ENCODE peak calls at places on chromosomes 5 and 9, in four cellular contexts. O, G, H and D are unnamed samples.

GRCh38 chr9:6764570-6765334 is 7.0 kb downstream of the KDM4C start:
- DNase-seq in O (no peak), G (no peak), H (no peak), D (no peak)

GRCh38 chr9:38106488-38106887 is 37.5 kb upstream of the SHB start:
- DNase-seq in O (no peak), G (no peak), H (no peak), D (no peak)

GRCh38 chr5:38780316-38780715 is 65.5 kb upstream of the OSMR start:
- DNase-seq in O (no peak), G (no peak), H (no peak), D (no peak)

GRCh38 chr5:1386274-1386717 is 41.4 kb upstream of the CLPTM1L start:
- DNase-seq in O (peak; percentile 93), G (peak; percentile 36), H (peak; percentile 78), D (no peak)

GRCh38 chr5:28714887-28715286 is 1676.5 kb upstream of the CDH9 start:
- DNase-seq in O (no peak), G (no peak), H (no peak), D (no peak)

GRCh38 chr9:37429441-37430285 is 7.2 kb downstream of the GRHPR start:
- DNase-seq in O (no peak), G (no peak), H (no peak), D (no peak)

GRCh38 chr5:27387535-27388073 is 349.2 kb upstream of the CDH9 start:
- DNase-seq in O (no peak), G (no peak), H (no peak), D (no peak)

GRCh38 chr5:37043693-37044092 is 167.1 kb downstream of the NIPBL start:
- DNase-seq in O (no peak), G (no peak), H (no peak), D (no peak)

GRCh38 chr5:179343902-179344300 is 1.4 kb downstream of the ADAMTS2 start:
- DNase-seq in O (peak; percentile 78), G (peak; percentile 64), H (no peak), D (no peak)
- TF ChIP-seq CTCF in O (peak; percentile 70), G (peak; percentile 56), H (peak; percentile 41), D (no peak)

GRCh38 chr9:133075925-133076324 is 14.1 kb downstream of the CEL start:
- DNase-seq in O (no peak), G (no peak), H (peak; percentile 54), D (no peak)

GRCh38 chr9:133073264-133074000 is 11.7 kb downstream of the CEL start:
- DNase-seq in O (no peak), G (no peak), H (no peak), D (no peak)

GRCh38 chr9:133071484-133072150 is 9.8 kb downstream of the CEL start:
- DNase-seq in O (no peak), G (no peak), H (no peak), D (no peak)

GRCh38 chr9:133078486-133078885 is 16.7 kb downstream of the CEL start:
- DNase-seq in O (no peak), G (no peak), H (no peak), D (no peak)

DNA sequence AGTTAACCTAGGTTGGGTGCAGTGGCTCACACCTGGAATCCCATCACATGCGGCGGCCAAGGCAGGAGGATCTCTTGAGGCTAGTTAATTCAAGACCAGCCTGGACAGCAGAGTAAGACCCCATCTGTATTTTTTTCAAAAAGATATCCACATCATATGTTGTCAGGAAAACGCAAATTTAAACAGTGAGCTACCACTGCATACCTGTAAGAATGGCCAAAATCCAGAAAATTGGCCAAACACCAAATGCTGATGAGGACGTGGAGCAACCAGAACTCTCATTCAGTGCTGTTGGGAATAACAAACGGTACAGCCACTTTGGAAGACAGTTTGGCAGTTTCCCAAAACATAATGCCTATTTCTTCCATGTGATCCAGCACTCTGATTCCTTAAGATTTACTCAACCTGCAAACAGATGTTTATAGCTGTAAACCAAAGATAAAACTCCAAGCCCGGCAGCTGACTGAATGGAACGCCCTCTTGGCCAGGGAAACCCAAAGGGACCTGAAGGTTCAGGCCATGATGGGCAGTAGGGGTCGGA is 12.4 kb downstream of the CEL start:
- DNase-seq in O (no peak), G (no peak), H (no peak), D (no peak)
- TF ChIP-seq CTCF in O (no peak), G (no peak), H (no peak), D (no peak)

GRCh38 chr5:132237670-132238069 is 10.0 kb upstream of the P4HA2 start:
- DNase-seq in O (peak; percentile 2), G (no peak), H (no peak), D (no peak)

GRCh38 chr5:132235340-132235739 is 7.7 kb upstream of the P4HA2 start:
- DNase-seq in O (no peak), G (no peak), H (no peak), D (no peak)

GRCh38 chr5:132238901-132239500 is 11.3 kb upstream of the P4HA2 start:
- DNase-seq in O (peak; percentile 16), G (no peak), H (no peak), D (no peak)

GRCh38 chr5:132238169-132238744 is 10.6 kb upstream of the P4HA2 start:
- DNase-seq in O (peak; percentile 78), G (peak; percentile 73), H (peak; percentile 75), D (peak; percentile 96)

GRCh38 chr5:132237141-132237540 is 9.5 kb upstream of the P4HA2 start:
- DNase-seq in O (peak; percentile 27), G (no peak), H (no peak), D (no peak)
- TF ChIP-seq CTCF in O (no peak), G (no peak), H (no peak), D (no peak)

DNA sequence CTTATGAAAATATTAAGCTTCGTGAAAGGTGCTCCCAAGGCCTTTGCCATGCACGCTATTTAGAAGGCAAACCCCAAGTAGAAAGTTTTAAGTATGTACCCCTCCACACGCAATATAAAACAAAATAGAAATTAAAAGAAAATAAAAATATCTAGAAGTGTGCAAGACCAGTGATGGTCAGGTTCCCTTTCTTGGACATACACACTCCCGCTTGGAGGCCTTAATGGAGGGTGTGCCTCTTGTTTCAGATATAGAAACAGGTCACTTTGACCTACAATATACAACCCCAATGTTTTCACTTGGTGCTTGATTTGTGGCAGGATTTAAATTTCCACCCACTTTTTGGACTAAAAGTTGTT is 127.4 kb upstream of the STC2 start:
- DNase-seq in O (no peak), G (no peak), H (no peak), D (no peak)
- TF ChIP-seq CTCF in O (no peak), G (no peak), H (no peak), D (no peak)

GRCh38 chr9:9998491-9999287 is 614.1 kb downstream of the PTPRD start:
- DNase-seq in O (no peak), G (no peak), H (no peak), D (no peak)
- TF ChIP-seq CTCF in O (no peak), G (peak; percentile 43), H (peak; percentile 39), D (no peak)

GRCh38 chr9:98192503-98193335 is at the start of gene CORO2A:
- DNase-seq in O (peak; percentile 93), G (peak; percentile 69), H (peak; percentile 58), D (no peak)
- TF ChIP-seq CTCF in O (peak; percentile 44), G (peak; percentile 59), H (peak; percentile 33), D (no peak)